ENCODE peak calls at places on chromosomes 13 and 19, in five cellular contexts. I, M, E, Z and K are unnamed samples.

GRCh38 chr13:99282264-99283231 is 24.4 kb upstream of the GPR18 start:
- DNase-seq in E (no peak), I (no peak), M (no peak), Z (no peak), K (no peak)

GRCh38 chr13:64057372-64058020 is 2641.8 kb upstream of the PCDH20 start:
- DNase-seq in Z (no peak), M (no peak), E (no peak), I (no peak), K (no peak)

GRCh38 chr19:30596813-30597399 is 224.7 kb downstream of the ZNF536 start:
- DNase-seq in I (no peak), Z (no peak), E (no peak), M (no peak), K (peak; percentile 88)

GRCh38 chr13:73971481-73971880 is 162.7 kb downstream of the KLF12 start:
- DNase-seq in I (no peak), Z (no peak), M (no peak), E (no peak), K (no peak)

GRCh38 chr19:28619842-28620429 is 593.0 kb downstream of the UQCRFS1 start:
- DNase-seq in I (no peak), E (no peak), M (no peak), Z (no peak), K (no peak)

GRCh38 chr19:2038284-2039081 is 12.6 kb downstream of the MKNK2 start:
- DNase-seq in E (no peak), I (no peak), M (no peak), Z (no peak), K (no peak)

GRCh38 chr13:59706101-59706976 is 457.4 kb downstream of the DIAPH3 start:
- DNase-seq in I (no peak), E (no peak), M (no peak), Z (no peak), K (no peak)

GRCh38 chr13:53013113-53013512 is 15.5 kb upstream of the OLFM4 start:
- DNase-seq in M (no peak), Z (no peak), I (no peak), E (no peak), K (no peak)

GRCh38 chr13:24615911-24616472 is 64.2 kb upstream of the ATP12A start:
- DNase-seq in Z (no peak), M (no peak), I (no peak), E (no peak), K (no peak)

GRCh38 chr19:40147693-40148347 is 43.4 kb upstream of the MAP3K10 start:
- DNase-seq in I (no peak), E (peak; percentile 51), Z (no peak), M (no peak), K (peak; percentile 8)

GRCh38 chr13:103157034-103157433 is 90.8 kb upstream of the SLC10A2 start:
- DNase-seq in Z (no peak), I (no peak), E (no peak), M (no peak), K (no peak)

GRCh38 chr19:18479964-18480723 is 41.7 kb downstream of the ELL start:
- DNase-seq in M (no peak), E (peak; percentile 79), Z (peak; percentile 83), I (no peak), K (no peak)

GRCh38 chr13:78881746-78882145 is 222.8 kb upstream of the OBI1 start:
- DNase-seq in Z (no peak), M (no peak), I (no peak), E (no peak), K (no peak)

GRCh38 chr13:66635526-66635925 is 594.6 kb downstream of the PCDH9 start:
- DNase-seq in M (no peak), I (no peak), Z (no peak), E (peak; percentile 29), K (no peak)

GRCh38 chr19:16371540-16371986 is 46.9 kb downstream of the KLF2 start:
- DNase-seq in E (no peak), I (no peak), Z (peak; percentile 88), M (no peak), K (no peak)

GRCh38 chr13:37029617-37030016 is 29.0 kb downstream of the EXOSC8 start:
- DNase-seq in M (no peak), I (no peak), E (peak; percentile 8), Z (no peak), K (no peak)

GRCh38 chr13:66693656-66694055 is 536.5 kb downstream of the PCDH9 start:
- DNase-seq in Z (no peak), I (no peak), M (no peak), E (no peak), K (no peak)

GRCh38 chr19:17772172-17772571 is 20.9 kb downstream of the FCHO1 start:
- DNase-seq in M (no peak), I (no peak), E (no peak), Z (no peak), K (peak; percentile 52)